ENCODE peak calls at places on chromosome 2, in ten cellular contexts. S is NB4, L is uterus, O is Calu3, M is GM13976, I is coronary artery, K is HFF-Myc, F is omental fat pad, E is cardiac muscle cell, G is nephron progenitor cell. Q is an unnamed sample.

GRCh38 chr2:169324581-169325260 is 37.6 kb downstream of the LRP2 start:
- DNase-seq in M (no peak), F (no peak), G (no peak), K (no peak), E (peak), S (no peak), I (no peak), L (no peak), O (no peak), Q (no peak)

GRCh38 chr2:60533114-60534033 is 20.1 kb downstream of the BCL11A start:
- DNase-seq in E (peak), L (no peak), I (no peak), M (no peak), K (peak), F (no peak), O (no peak), S (no peak), G (no peak), Q (no peak)

GRCh38 chr2:39483530-39483929 is 46.4 kb upstream of the MAP4K3 start:
- DNase-seq in G (no peak), K (no peak), F (no peak), O (no peak), I (no peak), M (no peak), L (no peak), E (no peak), S (no peak), Q (no peak)

GRCh38 chr2:177429688-177430325 is 37.2 kb downstream of the AGPS start:
- DNase-seq in E (peak), I (no peak), F (no peak), K (peak), O (no peak), G (no peak), L (no peak), S (no peak), M (no peak), Q (no peak)

GRCh38 chr2:160666019-160666676 is 172.5 kb upstream of the RBMS1 start:
- DNase-seq in O (peak), I (no peak), G (no peak), E (peak), K (peak), F (no peak), M (no peak), S (peak), L (no peak), Q (no peak)

GRCh38 chr2:159562248-159562647 is 54.1 kb downstream of the BAZ2B start:
- DNase-seq in L (no peak), E (peak), M (no peak), F (no peak), O (no peak), K (no peak), S (peak), G (no peak), I (no peak), Q (no peak)

GRCh38 chr2:134536312-134536711 is 182.5 kb downstream of the TMEM163 start:
- DNase-seq in E (no peak), F (no peak), K (no peak), L (no peak), M (no peak), O (no peak), S (no peak), I (no peak), G (no peak), Q (no peak)

GRCh38 chr2:55384786-55385185 is 34.9 kb downstream of the CCDC88A start:
- DNase-seq in O (no peak), L (no peak), K (no peak), M (no peak), S (no peak), E (no peak), G (no peak), I (no peak), F (no peak), Q (no peak)

GRCh38 chr2:21001225-21001946 is 42.5 kb downstream of the APOB start:
- DNase-seq in K (no peak), F (no peak), G (no peak), L (no peak), S (no peak), E (no peak), I (no peak), O (no peak), M (no peak), Q (no peak)

GRCh38 chr2:146135245-146135644 is 1615.3 kb upstream of the ZEB2 start:
- DNase-seq in L (no peak), K (no peak), F (no peak), M (no peak), G (no peak), O (no peak), E (no peak), S (no peak), I (no peak), Q (no peak)

GRCh38 chr2:65265090-65266045 is 37.7 kb downstream of the ACTR2 start:
- DNase-seq in S (peak), F (no peak), O (peak), I (no peak), M (no peak), G (peak), E (peak), L (no peak), K (peak), Q (peak)

GRCh38 chr2:221410487-221410886 is 161.6 kb downstream of the EPHA4 start:
- DNase-seq in O (no peak), M (no peak), I (no peak), S (no peak), F (no peak), K (no peak), G (no peak), L (no peak), E (no peak), Q (no peak)

GRCh38 chr2:49827366-49827765 is 673.1 kb upstream of the FSHR start:
- DNase-seq in K (no peak), L (no peak), M (no peak), O (no peak), G (no peak), I (no peak), F (no peak), E (no peak), S (no peak), Q (no peak)

GRCh38 chr2:222709191-222709891 is 37.9 kb downstream of the MOGAT1 start:
- DNase-seq in F (peak), G (peak), L (peak), M (peak), K (no peak), O (no peak), S (peak), I (peak), E (peak), Q (peak)

GRCh38 chr2:195646424-195646823 is 10.6 kb upstream of the SLC39A10 start:
- DNase-seq in K (no peak), L (no peak), O (no peak), F (no peak), I (no peak), G (no peak), E (no peak), S (peak), M (no peak), Q (no peak)

GRCh38 chr2:102585704-102586404 is 33.5 kb upstream of the SLC9A2 start:
- DNase-seq in I (no peak), E (no peak), F (no peak), L (no peak), O (peak), M (no peak), K (no peak), S (no peak), G (no peak), Q (no peak)

GRCh38 chr2:187054501-187055319 is 205.7 kb upstream of the ZSWIM2 start:
- DNase-seq in E (no peak), M (no peak), S (no peak), I (no peak), G (no peak), O (no peak), L (no peak), K (no peak), F (no peak), Q (no peak)

GRCh38 chr2:200159829-200160781 is 146.4 kb upstream of the SPATS2L start:
- DNase-seq in E (peak), S (no peak), M (no peak), O (peak), K (no peak), I (no peak), G (no peak), F (no peak), L (no peak), Q (no peak)

GRCh38 chr2:109031481-109032228 is 42.6 kb upstream of the EDAR start:
- DNase-seq in S (peak), K (peak), M (peak), I (no peak), O (peak), G (peak), E (peak), L (peak), F (no peak), Q (peak)

GRCh38 chr2:135905679-135906078 is 29.4 kb upstream of the MCM6 start:
- DNase-seq in M (no peak), G (no peak), E (no peak), S (no peak), F (no peak), K (no peak), L (no peak), I (no peak), O (no peak), Q (no peak)

GRCh38 chr2:79670198-79670597 is 157.3 kb downstream of the CTNNA2 start:
- DNase-seq in L (no peak), O (no peak), K (no peak), S (no peak), G (peak), M (no peak), I (no peak), E (no peak), F (no peak), Q (no peak)

GRCh38 chr2:133674433-133675331 is 106.4 kb upstream of the NCKAP5 start:
- DNase-seq in F (no peak), I (no peak), K (peak), L (peak), O (peak), M (no peak), G (peak), S (no peak), E (peak), Q (no peak)

GRCh38 chr2:50178050-50178449 is 853.9 kb downstream of the NRXN1 start:
- DNase-seq in L (no peak), G (no peak), M (no peak), I (no peak), K (no peak), S (no peak), O (no peak), E (no peak), F (no peak), Q (no peak)

GRCh38 chr2:64692401-64692800 is 38.7 kb upstream of the SERTAD2 start:
- DNase-seq in L (no peak), E (peak), G (no peak), M (no peak), O (no peak), S (no peak), I (no peak), K (no peak), F (no peak), Q (no peak)

GRCh38 chr2:64562148-64562784 is 38.1 kb downstream of the AFTPH start:
- DNase-seq in S (peak), O (no peak), K (no peak), F (no peak), G (no peak), E (peak), I (no peak), L (no peak), M (no peak), Q (no peak)

GRCh38 chr2:109531221-109531620 is 82.5 kb downstream of the SEPTIN10 start:
- DNase-seq in G (no peak), O (no peak), E (peak), M (no peak), L (no peak), F (no peak), K (no peak), S (no peak), I (peak), Q (no peak)

GRCh38 chr2:74391209-74391579 is 11.1 kb upstream of the DCTN1 start:
- DNase-seq in F (no peak), M (no peak), K (no peak), I (no peak), G (no peak), S (no peak), O (no peak), E (peak), L (no peak), Q (no peak)

GRCh38 chr2:214601852-214602251 is 191.0 kb downstream of the VWC2L start:
- DNase-seq in E (no peak), K (no peak), F (no peak), S (no peak), M (no peak), G (no peak), L (no peak), O (no peak), I (no peak), Q (no peak)

GRCh38 chr2:43751476-43751875 is 22.4 kb upstream of the DYNC2LI1 start:
- DNase-seq in M (no peak), S (no peak), I (no peak), G (no peak), K (no peak), E (no peak), F (no peak), O (no peak), L (no peak), Q (no peak)

GRCh38 chr2:85585781-85586105 is 1.5 kb downstream of the VAMP5 start:
- DNase-seq in I (no peak), K (no peak), F (no peak), E (peak), M (no peak), S (no peak), G (no peak), L (no peak), O (no peak), Q (no peak)

GRCh38 chr2:61978522-61978921 is 73.0 kb downstream of the COMMD1 start:
- DNase-seq in K (no peak), O (no peak), E (no peak), G (no peak), I (no peak), S (peak), F (no peak), L (no peak), M (peak), Q (no peak)

GRCh38 chr2:224722250-224722649 is 6.1 kb upstream of the CCDC195 start:
- DNase-seq in O (no peak), L (no peak), I (no peak), G (no peak), K (no peak), M (no peak), F (no peak), S (peak), E (peak), Q (no peak)

GRCh38 chr2:40282428-40282827 is 169.5 kb downstream of the SLC8A1 start:
- DNase-seq in I (no peak), O (no peak), K (no peak), F (no peak), M (no peak), L (no peak), E (peak), G (no peak), S (no peak), Q (no peak)

GRCh38 chr2:118012778-118013177 is 1.1 kb downstream of the CCDC93 start:
- DNase-seq in F (no peak), M (no peak), G (no peak), I (no peak), E (no peak), K (no peak), L (no peak), S (peak), O (no peak), Q (no peak)

GRCh38 chr2:24611626-24612025 is 120.6 kb downstream of the NCOA1 start:
- DNase-seq in F (no peak), G (no peak), O (no peak), I (no peak), S (no peak), E (no peak), L (no peak), K (no peak), M (no peak), Q (no peak)

GRCh38 chr2:24617431-24617830 is 126.4 kb downstream of the NCOA1 start:
- DNase-seq in M (no peak), O (no peak), G (no peak), E (peak), I (no peak), K (no peak), L (no peak), F (no peak), S (no peak), Q (no peak)

GRCh38 chr2:24616606-24617005 is 125.6 kb downstream of the NCOA1 start:
- DNase-seq in M (no peak), O (no peak), L (no peak), G (no peak), E (no peak), S (no peak), K (no peak), I (no peak), F (no peak), Q (no peak)

GRCh38 chr2:24613154-24613814 is 122.2 kb downstream of the NCOA1 start:
- DNase-seq in G (no peak), E (peak), I (no peak), K (peak), S (peak), M (peak), L (no peak), O (peak), F (no peak), Q (peak)
- TF ChIP-seq CTCF in G (no peak), E (peak), I (no peak), K (peak), S (peak), M (peak), L (no peak), O (peak), F (no peak), Q (peak)

DNA sequence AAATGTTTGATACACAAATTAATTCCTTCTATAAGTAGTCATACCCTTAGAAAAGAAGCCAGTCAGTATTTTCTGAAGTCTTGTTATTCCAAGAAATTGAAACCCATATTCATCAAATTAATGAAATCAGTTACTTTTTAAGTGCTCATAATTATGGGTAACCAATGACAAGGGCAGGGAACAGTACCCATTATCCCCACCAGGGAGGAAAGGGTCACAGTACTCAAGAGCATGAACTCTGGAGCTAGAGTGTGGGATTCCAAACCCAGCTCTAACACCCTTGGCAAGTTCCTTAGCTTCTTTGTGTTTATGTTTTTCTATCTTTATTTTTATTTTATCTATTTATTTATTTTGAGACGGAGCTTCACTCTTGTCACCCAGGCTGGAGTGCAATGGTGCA is 68.4 kb downstream of the CCDC148 start:
- DNase-seq in K (no peak), E (no peak), S (no peak), F (no peak), G (no peak), M (no peak), I (no peak), L (no peak), O (no peak), Q (no peak)
- TF ChIP-seq CTCF in K (no peak), E (no peak), S (no peak), F (no peak), G (no peak), M (no peak), I (no peak), L (no peak), O (no peak), Q (no peak)

GRCh38 chr2:28391564-28392296 is 928 bp upstream of the FOSL2 start:
- DNase-seq in G (peak), I (peak), O (peak), L (peak), K (peak), S (peak), E (peak), M (peak), F (peak), Q (peak)
- TF ChIP-seq CTCF in G (no peak), I (no peak), O (no peak), L (no peak), K (no peak), S (no peak), E (no peak), M (no peak), F (no peak), Q (no peak)

DNA sequence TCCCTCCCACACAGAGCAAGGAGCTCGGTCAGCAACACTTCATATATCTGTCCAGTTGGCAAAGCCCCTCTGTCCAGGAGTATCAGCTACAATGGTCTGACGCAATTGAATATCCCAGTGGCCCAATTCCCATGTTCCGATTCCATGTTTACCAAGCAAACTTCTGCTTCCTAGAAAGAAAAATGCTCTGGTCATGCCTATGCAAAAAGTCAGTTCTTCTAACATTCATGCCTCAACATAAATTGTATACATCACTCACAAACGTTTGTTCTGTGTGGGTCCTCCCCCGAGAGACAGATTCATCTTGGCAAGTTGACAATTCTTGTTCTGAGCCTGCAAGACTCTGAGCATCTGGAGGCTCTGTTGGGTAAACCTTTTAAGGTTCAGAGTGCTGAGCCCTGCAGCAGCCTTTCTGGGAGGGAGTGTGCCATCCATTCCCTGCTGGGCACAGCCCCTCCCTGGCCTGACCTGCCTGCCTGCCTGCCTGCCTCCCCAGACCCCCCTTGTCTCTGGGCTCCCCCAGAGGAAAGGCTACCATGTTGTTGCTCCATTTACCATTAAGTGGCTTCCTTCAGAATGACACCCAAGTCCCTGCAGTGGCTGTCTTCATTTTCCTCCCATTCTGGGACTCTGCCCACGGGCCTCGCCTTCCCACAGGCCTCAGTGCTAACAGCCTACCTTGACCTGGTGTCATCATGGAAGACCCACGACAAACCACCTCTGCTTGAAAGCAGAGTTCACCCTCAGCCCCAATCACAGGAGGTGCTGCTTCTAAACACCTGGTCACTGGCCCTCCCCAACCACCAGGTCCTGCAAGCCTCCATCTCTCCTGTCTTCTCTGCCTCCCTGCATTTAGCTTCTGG is 37.6 kb upstream of the TAF1B start:
- DNase-seq in I (peak), E (peak), M (peak), G (no peak), K (no peak), L (no peak), F (no peak), S (peak), O (no peak), Q (no peak)
- TF ChIP-seq CTCF in I (no peak), E (no peak), M (no peak), G (no peak), K (no peak), L (no peak), F (no peak), S (no peak), O (no peak), Q (no peak)

GRCh38 chr2:231037731-231038482 is 584 bp downstream of the C2orf72 start:
- DNase-seq in K (no peak), E (peak), L (no peak), S (peak), F (no peak), M (peak), O (peak), G (peak), I (no peak), Q (no peak)
- TF ChIP-seq CTCF in K (no peak), E (no peak), L (no peak), S (no peak), F (no peak), M (peak), O (no peak), G (no peak), I (no peak), Q (no peak)

GRCh38 chr2:69013123-69013836 is at the start of gene ANTXR1:
- DNase-seq in F (no peak), G (peak), K (peak), I (peak), L (peak), E (peak), S (peak), O (peak), M (peak), Q (peak)
- TF ChIP-seq CTCF in F (no peak), G (peak), K (no peak), I (peak), L (no peak), E (no peak), S (no peak), O (no peak), M (no peak), Q (peak)

DNA sequence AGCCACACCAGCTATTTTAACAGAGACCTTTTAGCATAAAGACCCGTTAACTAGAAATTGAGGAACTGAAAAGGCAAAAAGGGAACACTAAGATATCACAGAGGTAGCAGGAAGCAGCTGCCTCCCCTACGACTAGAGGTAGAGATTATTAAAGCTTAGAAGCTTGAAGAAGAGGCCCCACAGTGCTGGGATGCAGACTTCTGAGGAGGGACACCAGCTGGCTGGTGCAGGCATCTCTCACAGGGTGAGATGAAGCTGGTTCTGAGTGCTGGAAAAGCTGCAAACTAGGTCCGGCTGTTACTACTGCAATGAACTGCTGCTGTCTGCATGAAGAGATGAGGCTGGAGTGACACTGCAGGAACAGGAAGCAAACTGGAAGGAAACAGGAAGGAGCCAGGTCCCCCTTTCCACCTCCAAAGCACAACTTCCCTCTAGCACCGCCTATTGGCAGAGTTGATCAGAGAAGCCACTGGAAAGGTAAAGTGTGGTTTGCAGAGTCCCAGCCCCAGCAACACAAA is 61.2 kb upstream of the MRPS9 start:
- DNase-seq in G (no peak), E (no peak), F (no peak), L (no peak), I (no peak), K (no peak), S (peak), M (peak), O (peak), Q (peak)
- TF ChIP-seq CTCF in G (no peak), E (no peak), F (no peak), L (no peak), I (no peak), K (peak), S (peak), M (peak), O (no peak), Q (peak)

Q was measured in activated CD8-positive, alpha-beta T cell treated with anti-CD3 and anti-CD28 coated beads for 36 hours.